ENCODE peak calls at places on chromosomes 12 and 14, in ten cellular contexts. X is left ventricle myocardium inferior, E is aorta, O is choroid plexus epithelial cell, Y is transverse colon, H is neuronal stem cell, Q is AG10803, A is right atrium auricular region, L is fibroblast of lung, M is cardiac fibroblast. K is an unnamed sample.

GRCh38 chr12:82593901-82594396 is 92.8 kb upstream of the TMTC2 start:
- DNase-seq in X (no peak), E (no peak), O (no peak), Y (no peak), H (peak), Q (no peak), A (no peak), L (no peak), M (no peak), K (no peak)

GRCh38 chr14:99066378-99066777 is 205.6 kb downstream of the BCL11B start:
- DNase-seq in X (no peak), E (no peak), O (no peak), Y (no peak), H (no peak), Q (no peak), A (no peak), L (no peak), M (no peak), K (no peak)

GRCh38 chr14:104931323-104931770 is 6.7 kb downstream of the PLD4 start:
- DNase-seq in X (no peak), E (no peak), O (no peak), Y (no peak), H (no peak), Q (no peak), A (no peak), L (no peak), M (no peak), K (no peak)

GRCh38 chr12:62817556-62818271 is 117.2 kb downstream of the PPM1H start:
- DNase-seq in X (no peak), E (no peak), O (peak), Y (no peak), H (no peak), Q (peak), A (no peak), L (peak), M (peak), K (no peak)

GRCh38 chr14:34027990-34028490 is 77.2 kb upstream of the EGLN3 start:
- DNase-seq in X (no peak), E (no peak), O (no peak), Y (no peak), H (no peak), Q (no peak), A (no peak), L (no peak), M (no peak), K (no peak)

GRCh38 chr14:69260979-69261605 is 1.1 kb downstream of the GALNT16 start:
- DNase-seq in X (peak), E (peak), O (no peak), Y (peak), H (peak), Q (no peak), A (no peak), L (no peak), M (no peak), K (no peak)

GRCh38 chr14:95679995-95680735 is 6.1 kb upstream of the TCL1B start:
- DNase-seq in X (no peak), E (no peak), O (no peak), Y (no peak), H (no peak), Q (no peak), A (no peak), L (no peak), M (no peak), K (no peak)

GRCh38 chr14:102221026-102221425 is 81.3 kb downstream of the WDR20 start:
- DNase-seq in X (no peak), E (peak), O (no peak), Y (no peak), H (no peak), Q (peak), A (no peak), L (no peak), M (no peak), K (no peak)

GRCh38 chr14:34501997-34502396 is 37.5 kb downstream of the EAPP start:
- DNase-seq in X (no peak), E (no peak), O (peak), Y (no peak), H (no peak), Q (no peak), A (no peak), L (peak), M (peak), K (no peak)

GRCh38 chr12:123532808-123533649 is 490 bp downstream of the RILPL1 start:
- DNase-seq in X (peak), E (peak), O (peak), Y (peak), H (peak), Q (peak), A (no peak), L (peak), M (peak), K (peak)

GRCh38 chr14:91070572-91070971 is 10.1 kb upstream of the RPS6KA5 start:
- DNase-seq in X (no peak), E (no peak), O (no peak), Y (no peak), H (no peak), Q (no peak), A (no peak), L (no peak), M (no peak), K (no peak)

GRCh38 chr12:121446760-121447159 is 46.8 kb downstream of the RNF34 start:
- DNase-seq in X (no peak), E (no peak), O (no peak), Y (no peak), H (no peak), Q (peak), A (no peak), L (no peak), M (no peak), K (no peak)

GRCh38 chr14:75249251-75249957 is 29.2 kb upstream of the FOS start:
- DNase-seq in X (no peak), E (no peak), O (peak), Y (peak), H (no peak), Q (no peak), A (no peak), L (no peak), M (no peak), K (no peak)

GRCh38 chr14:61563162-61563511 is 132.2 kb upstream of the HIF1A start:
- DNase-seq in X (no peak), E (no peak), O (no peak), Y (no peak), H (no peak), Q (no peak), A (peak), L (no peak), M (no peak), K (no peak)

GRCh38 chr12:116244001-116244400 is 33.5 kb downstream of the MED13L start:
- DNase-seq in X (no peak), E (no peak), O (peak), Y (no peak), H (no peak), Q (no peak), A (no peak), L (peak), M (peak), K (no peak)

GRCh38 chr14:88871429-88871828 is 47.0 kb downstream of the TTC8 start:
- DNase-seq in X (no peak), E (no peak), O (no peak), Y (no peak), H (no peak), Q (no peak), A (no peak), L (no peak), M (no peak), K (no peak)

GRCh38 chr12:121793501-121793835 is at the start of gene RHOF:
- DNase-seq in X (peak), E (no peak), O (no peak), Y (peak), H (no peak), Q (no peak), A (no peak), L (no peak), M (no peak), K (peak)

GRCh38 chr12:110543252-110543959 is 39.7 kb downstream of the PPTC7 start:
- DNase-seq in X (peak), E (peak), O (peak), Y (peak), H (no peak), Q (no peak), A (peak), L (peak), M (peak), K (peak)

GRCh38 chr12:123741937-123742572 is 20.0 kb upstream of the DNAH10 start:
- DNase-seq in X (no peak), E (no peak), O (no peak), Y (no peak), H (no peak), Q (no peak), A (no peak), L (no peak), M (no peak), K (no peak)

GRCh38 chr14:66503532-66503931 is 4.4 kb upstream of the GPHN start:
- DNase-seq in X (no peak), E (no peak), O (peak), Y (no peak), H (no peak), Q (peak), A (no peak), L (peak), M (peak), K (no peak)

GRCh38 chr12:29505078-29505477 is 7.6 kb upstream of the OVCH1 start:
- DNase-seq in X (no peak), E (no peak), O (no peak), Y (no peak), H (no peak), Q (no peak), A (no peak), L (no peak), M (no peak), K (no peak)

GRCh38 chr12:56593909-56594621 is 36.1 kb downstream of the BAZ2A start:
- DNase-seq in X (no peak), E (no peak), O (peak), Y (peak), H (peak), Q (peak), A (peak), L (peak), M (peak), K (no peak)

GRCh38 chr14:103207404-103208072 is 84.3 kb downstream of the TNFAIP2 start:
- DNase-seq in X (peak), E (peak), O (no peak), Y (no peak), H (no peak), Q (peak), A (no peak), L (no peak), M (peak), K (no peak)

GRCh38 chr12:21751517-21751916 is 23.0 kb downstream of the KCNJ8 start:
- DNase-seq in X (no peak), E (no peak), O (peak), Y (no peak), H (no peak), Q (peak), A (no peak), L (peak), M (peak), K (no peak)

GRCh38 chr12:53252349-53252916 is 15.7 kb upstream of the ESPL1 start:
- DNase-seq in X (peak), E (no peak), O (peak), Y (peak), H (no peak), Q (peak), A (no peak), L (no peak), M (no peak), K (peak)

GRCh38 chr12:11730299-11731041 is 81.0 kb downstream of the ETV6 start:
- DNase-seq in X (no peak), E (no peak), O (no peak), Y (peak), H (no peak), Q (no peak), A (no peak), L (no peak), M (no peak), K (peak)

GRCh38 chr14:96925422-96925821 is 128.2 kb downstream of the VRK1 start:
- DNase-seq in X (no peak), E (no peak), O (no peak), Y (no peak), H (no peak), Q (no peak), A (no peak), L (no peak), M (no peak), K (no peak)

GRCh38 chr14:49909016-49909415 is 16.1 kb downstream of the ARF6 start:
- DNase-seq in X (no peak), E (no peak), O (no peak), Y (no peak), H (no peak), Q (no peak), A (no peak), L (no peak), M (no peak), K (no peak)

GRCh38 chr14:64638625-64639024 is 65.6 kb upstream of the PLEKHG3 start:
- DNase-seq in X (no peak), E (no peak), O (no peak), Y (no peak), H (no peak), Q (no peak), A (no peak), L (no peak), M (no peak), K (no peak)

GRCh38 chr12:130849561-130850417 is 10.7 kb upstream of the STX2 start:
- DNase-seq in X (no peak), E (no peak), O (no peak), Y (no peak), H (no peak), Q (peak), A (no peak), L (no peak), M (no peak), K (no peak)

GRCh38 chr14:105247715-105248367 is 492 bp upstream of the BTBD6 start:
- DNase-seq in X (no peak), E (no peak), O (no peak), Y (peak), H (no peak), Q (peak), A (peak), L (no peak), M (no peak), K (peak)

GRCh38 chr12:10212623-10213131 is at the start of gene GABARAPL1:
- DNase-seq in X (peak), E (peak), O (peak), Y (peak), H (peak), Q (peak), A (peak), L (peak), M (peak), K (peak)

GRCh38 chr12:121592323-121592722 is 11.5 kb upstream of the KDM2B start:
- DNase-seq in X (no peak), E (no peak), O (no peak), Y (no peak), H (no peak), Q (no peak), A (no peak), L (no peak), M (no peak), K (no peak)

GRCh38 chr14:101843665-101844064 is 82.2 kb downstream of the PPP2R5C start:
- DNase-seq in X (no peak), E (no peak), O (peak), Y (peak), H (no peak), Q (no peak), A (no peak), L (peak), M (no peak), K (no peak)

DNA sequence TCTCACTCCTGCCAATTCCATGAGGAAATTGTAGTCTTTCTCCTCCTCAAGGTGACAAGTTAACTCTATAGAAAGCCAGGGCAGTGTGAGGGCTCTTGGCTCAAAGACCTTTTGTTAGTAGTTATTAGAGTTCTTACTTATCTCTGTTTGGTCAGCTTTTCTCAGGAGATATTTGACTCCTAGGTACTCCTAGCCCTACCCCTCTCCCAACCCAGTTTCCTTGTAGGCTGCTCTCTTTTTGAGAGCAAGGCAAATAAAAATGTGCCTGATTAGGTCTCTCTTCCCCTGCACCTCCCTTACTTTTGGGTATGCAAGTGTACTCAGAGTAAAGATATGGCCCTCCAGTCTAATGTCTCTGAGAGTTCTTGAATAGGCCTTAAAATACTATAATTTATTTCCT is 23.8 kb downstream of the BTG1 start:
- DNase-seq in X (no peak), E (no peak), O (no peak), Y (no peak), H (no peak), Q (no peak), A (no peak), L (no peak), M (no peak), K (no peak)
- H3K4me3 ChIP-seq in X (no peak), E (no peak), O (no peak), Y (no peak), H (no peak), Q (no peak), A (no peak), L (no peak), M (no peak), K (no peak)

DNA sequence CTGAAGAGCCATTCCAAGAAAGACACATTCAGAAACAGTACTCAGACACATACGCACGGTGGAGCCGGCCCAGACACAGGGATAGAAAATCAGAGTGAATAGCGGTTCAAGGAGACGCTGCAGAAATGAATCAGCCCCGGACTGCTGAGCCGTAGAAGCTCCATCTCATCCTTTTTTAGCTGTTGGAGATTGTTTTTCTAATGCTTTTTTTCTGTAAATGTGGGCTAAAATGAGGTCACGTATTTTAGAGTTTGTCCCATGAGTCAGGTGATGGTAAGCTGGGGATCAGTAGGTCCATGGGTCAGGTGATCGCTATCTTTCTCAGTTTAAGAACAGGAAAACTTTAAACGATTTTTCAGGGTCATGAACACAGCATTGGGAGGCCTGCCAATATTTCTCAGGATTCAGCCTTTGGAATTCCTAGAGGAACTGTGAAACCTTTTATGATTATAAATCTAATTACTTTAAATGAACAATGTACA is 202.4 kb downstream of the ITPR2 start:
- DNase-seq in X (no peak), E (no peak), O (peak), Y (no peak), H (no peak), Q (peak), A (no peak), L (peak), M (peak), K (no peak)
- H3K4me3 ChIP-seq in X (peak), E (no peak), O (peak), Y (no peak), H (no peak), Q (no peak), A (no peak), L (peak), M (peak), K (no peak)

DNA sequence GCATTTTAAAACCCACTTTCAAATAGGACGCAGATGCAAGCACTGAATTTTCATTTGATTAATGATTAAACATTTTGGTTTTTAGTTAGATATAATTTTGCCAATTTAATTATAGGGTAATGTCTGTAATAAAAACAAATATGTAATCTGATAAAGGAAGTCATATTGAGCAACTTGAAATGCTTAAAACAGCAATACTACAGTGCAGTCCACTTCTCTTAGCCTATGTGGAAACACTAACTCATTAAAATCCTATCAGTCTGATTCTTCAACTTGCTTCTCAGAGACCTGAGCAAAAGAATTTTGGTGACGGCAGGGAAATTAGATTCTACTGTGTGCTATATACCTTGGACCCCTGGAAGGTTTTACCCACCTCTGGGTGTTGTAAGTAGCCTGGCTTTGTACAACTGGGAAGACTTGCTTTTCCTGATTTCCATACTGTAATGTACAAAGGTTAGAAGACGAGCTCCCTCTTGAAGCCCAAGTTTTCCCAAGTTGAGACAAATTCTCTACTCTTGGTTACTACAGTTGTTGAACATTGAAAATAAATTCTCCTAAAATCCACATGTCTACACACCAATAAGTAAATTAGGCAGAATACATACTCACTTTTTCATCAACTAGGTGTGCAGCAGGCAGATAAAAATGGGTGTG is 4.2 kb downstream of the TRHDE start:
- DNase-seq in X (no peak), E (no peak), O (no peak), Y (no peak), H (no peak), Q (no peak), A (no peak), L (peak), M (no peak), K (no peak)
- H3K4me3 ChIP-seq in X (no peak), E (no peak), O (no peak), Y (no peak), H (no peak), Q (no peak), A (no peak), L (peak), M (no peak), K (no peak)

DNA sequence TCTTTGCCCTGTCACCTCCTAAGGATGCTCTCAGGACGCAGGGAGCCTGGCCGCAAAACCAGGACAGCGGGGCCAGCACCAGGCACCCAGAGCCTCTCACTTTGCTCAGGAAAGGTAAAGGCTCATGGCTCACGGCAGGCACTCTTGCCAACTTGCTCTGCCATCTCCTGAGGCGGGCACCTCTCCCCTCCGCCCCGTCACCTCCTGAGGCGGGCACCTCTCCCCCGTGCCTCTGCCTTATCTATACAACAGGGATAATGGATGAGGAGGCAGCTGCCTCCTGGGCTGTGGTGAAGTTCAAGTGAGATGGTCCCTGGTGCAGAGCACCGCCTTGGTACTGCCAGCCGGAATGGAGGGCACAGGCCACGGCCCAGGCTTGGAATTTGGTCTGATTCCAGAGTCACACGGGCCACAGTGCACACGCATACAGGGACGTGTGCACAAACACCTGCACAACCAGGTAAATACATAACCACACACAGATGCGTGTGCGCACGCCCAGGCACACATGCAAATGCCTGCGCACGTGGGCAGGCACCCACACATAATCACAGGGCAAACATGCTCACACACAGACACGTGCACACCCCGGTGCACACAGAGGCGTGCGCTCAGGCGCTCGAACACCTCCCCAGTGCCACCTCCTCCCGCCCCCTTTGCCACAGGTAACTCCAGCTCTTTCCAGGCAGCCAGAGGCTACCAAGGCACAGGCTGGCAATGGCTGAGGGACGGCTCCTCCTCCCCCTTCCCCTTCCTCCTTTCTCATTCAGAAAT is 11.6 kb downstream of the DEGS2 start:
- DNase-seq in X (no peak), E (no peak), O (no peak), Y (no peak), H (no peak), Q (no peak), A (no peak), L (no peak), M (no peak), K (no peak)
- H3K4me3 ChIP-seq in X (no peak), E (no peak), O (no peak), Y (no peak), H (no peak), Q (no peak), A (no peak), L (no peak), M (no peak), K (no peak)

GRCh38 chr12:26870491-26871419 is 37.8 kb upstream of the ITPR2 start:
- DNase-seq in X (peak), E (no peak), O (peak), Y (peak), H (no peak), Q (peak), A (no peak), L (peak), M (peak), K (peak)
- H3K4me3 ChIP-seq in X (no peak), E (no peak), O (no peak), Y (no peak), H (no peak), Q (no peak), A (no peak), L (no peak), M (no peak), K (no peak)

K was measured in mucosa of descending colon.